ENCODE peak calls at places on chromosomes 4 and X, in ten cellular contexts. One of them, this sample, is unnamed.

GRCh38 chr4:55613621-55614020 is 21.6 kb upstream of the PDCL2 start:
- DNase-seq in HFF-Myc: no peak
- DNase-seq in Right ventricle myocardium superior: no peak
- DNase-seq in activated naive CD8-positive, alpha-beta T cell treated with anti-CD3 and anti-CD28 coated beads, Interleukin-2, amount 50 U/mL, for 16 hours: no peak
- DNase-seq in cardiac fibroblast: no peak
- DNase-seq in right cardiac atrium: no peak
- DNase-seq in stimulated activated CD4-positive, alpha-beta T cell treated with anti-CD3 and anti-CD28 coated beads, TNF-alpha, amount 100 ng/mL, for 4 hours: no peak
- DNase-seq in GM04503: no peak
- DNase-seq in activated T-cell treated with anti-CD3 and anti-CD28 coated beads for 1 hour: no peak
- DNase-seq in fibroblast of the aortic adventitia: no peak
- DNase-seq in this sample: no peak

GRCh38 chr4:61841710-61842109 is 641.6 kb downstream of the ADGRL3 start:
- DNase-seq in activated naive CD8-positive, alpha-beta T cell treated with anti-CD3 and anti-CD28 coated beads, Interleukin-2, amount 50 U/mL, for 16 hours: no peak
- DNase-seq in Right ventricle myocardium superior: no peak
- DNase-seq in stimulated activated CD4-positive, alpha-beta T cell treated with anti-CD3 and anti-CD28 coated beads, TNF-alpha, amount 100 ng/mL, for 4 hours: no peak
- DNase-seq in GM04503: no peak
- DNase-seq in activated T-cell treated with anti-CD3 and anti-CD28 coated beads for 1 hour: no peak
- DNase-seq in fibroblast of the aortic adventitia: no peak
- DNase-seq in cardiac fibroblast: no peak
- DNase-seq in right cardiac atrium: no peak
- DNase-seq in HFF-Myc: no peak
- DNase-seq in this sample: no peak

GRCh38 chr4:97866821-97867556 is 276.3 kb downstream of the STPG2 start:
- DNase-seq in HFF-Myc: no peak
- DNase-seq in cardiac fibroblast: no peak
- DNase-seq in GM04503: no peak
- DNase-seq in Right ventricle myocardium superior: no peak
- DNase-seq in activated T-cell treated with anti-CD3 and anti-CD28 coated beads for 1 hour: no peak
- DNase-seq in stimulated activated CD4-positive, alpha-beta T cell treated with anti-CD3 and anti-CD28 coated beads, TNF-alpha, amount 100 ng/mL, for 4 hours: no peak
- DNase-seq in activated naive CD8-positive, alpha-beta T cell treated with anti-CD3 and anti-CD28 coated beads, Interleukin-2, amount 50 U/mL, for 16 hours: no peak
- DNase-seq in fibroblast of the aortic adventitia: no peak
- DNase-seq in right cardiac atrium: no peak
- DNase-seq in this sample: no peak

GRCh38 chr4:7335363-7336066 is 99.2 kb downstream of the PSAPL1 start:
- DNase-seq in fibroblast of the aortic adventitia: peak
- DNase-seq in cardiac fibroblast: peak
- DNase-seq in activated naive CD8-positive, alpha-beta T cell treated with anti-CD3 and anti-CD28 coated beads, Interleukin-2, amount 50 U/mL, for 16 hours: no peak
- DNase-seq in Right ventricle myocardium superior: peak
- DNase-seq in GM04503: no peak
- DNase-seq in stimulated activated CD4-positive, alpha-beta T cell treated with anti-CD3 and anti-CD28 coated beads, TNF-alpha, amount 100 ng/mL, for 4 hours: no peak
- DNase-seq in HFF-Myc: no peak
- DNase-seq in activated T-cell treated with anti-CD3 and anti-CD28 coated beads for 1 hour: no peak
- DNase-seq in right cardiac atrium: peak
- DNase-seq in this sample: peak

GRCh38 chr4:6926681-6927478 is 17.3 kb downstream of the TBC1D14 start:
- DNase-seq in activated naive CD8-positive, alpha-beta T cell treated with anti-CD3 and anti-CD28 coated beads, Interleukin-2, amount 50 U/mL, for 16 hours: no peak
- DNase-seq in fibroblast of the aortic adventitia: no peak
- DNase-seq in cardiac fibroblast: no peak
- DNase-seq in activated T-cell treated with anti-CD3 and anti-CD28 coated beads for 1 hour: peak
- DNase-seq in GM04503: no peak
- DNase-seq in right cardiac atrium: peak
- DNase-seq in stimulated activated CD4-positive, alpha-beta T cell treated with anti-CD3 and anti-CD28 coated beads, TNF-alpha, amount 100 ng/mL, for 4 hours: peak
- DNase-seq in HFF-Myc: no peak
- DNase-seq in Right ventricle myocardium superior: peak
- DNase-seq in this sample: no peak

GRCh38 chr4:6410078-6410477 is 62.3 kb downstream of the PPP2R2C start:
- DNase-seq in Right ventricle myocardium superior: no peak
- DNase-seq in stimulated activated CD4-positive, alpha-beta T cell treated with anti-CD3 and anti-CD28 coated beads, TNF-alpha, amount 100 ng/mL, for 4 hours: no peak
- DNase-seq in cardiac fibroblast: no peak
- DNase-seq in HFF-Myc: no peak
- DNase-seq in fibroblast of the aortic adventitia: no peak
- DNase-seq in right cardiac atrium: no peak
- DNase-seq in activated T-cell treated with anti-CD3 and anti-CD28 coated beads for 1 hour: no peak
- DNase-seq in activated naive CD8-positive, alpha-beta T cell treated with anti-CD3 and anti-CD28 coated beads, Interleukin-2, amount 50 U/mL, for 16 hours: no peak
- DNase-seq in GM04503: no peak
- DNase-seq in this sample: no peak

GRCh38 chr4:174215936-174216699 is 67.3 kb downstream of the FBXO8 start:
- DNase-seq in stimulated activated CD4-positive, alpha-beta T cell treated with anti-CD3 and anti-CD28 coated beads, TNF-alpha, amount 100 ng/mL, for 4 hours: no peak
- DNase-seq in GM04503: no peak
- DNase-seq in cardiac fibroblast: no peak
- DNase-seq in right cardiac atrium: no peak
- DNase-seq in fibroblast of the aortic adventitia: peak
- DNase-seq in Right ventricle myocardium superior: no peak
- DNase-seq in activated naive CD8-positive, alpha-beta T cell treated with anti-CD3 and anti-CD28 coated beads, Interleukin-2, amount 50 U/mL, for 16 hours: no peak
- DNase-seq in HFF-Myc: no peak
- DNase-seq in activated T-cell treated with anti-CD3 and anti-CD28 coated beads for 1 hour: no peak
- DNase-seq in this sample: no peak

GRCh38 chrX:139889760-139890159 is 43.1 kb downstream of the ATP11C start:
- DNase-seq in GM04503: no peak
- DNase-seq in activated naive CD8-positive, alpha-beta T cell treated with anti-CD3 and anti-CD28 coated beads, Interleukin-2, amount 50 U/mL, for 16 hours: no peak
- DNase-seq in HFF-Myc: no peak
- DNase-seq in fibroblast of the aortic adventitia: peak
- DNase-seq in right cardiac atrium: no peak
- DNase-seq in cardiac fibroblast: peak
- DNase-seq in Right ventricle myocardium superior: no peak
- DNase-seq in stimulated activated CD4-positive, alpha-beta T cell treated with anti-CD3 and anti-CD28 coated beads, TNF-alpha, amount 100 ng/mL, for 4 hours: no peak
- DNase-seq in activated T-cell treated with anti-CD3 and anti-CD28 coated beads for 1 hour: no peak
- DNase-seq in this sample: no peak

GRCh38 chrX:20116087-20116574 is 576 bp downstream of the MAP7D2 start:
- DNase-seq in right cardiac atrium: peak
- DNase-seq in Right ventricle myocardium superior: no peak
- DNase-seq in GM04503: no peak
- DNase-seq in activated T-cell treated with anti-CD3 and anti-CD28 coated beads for 1 hour: no peak
- DNase-seq in stimulated activated CD4-positive, alpha-beta T cell treated with anti-CD3 and anti-CD28 coated beads, TNF-alpha, amount 100 ng/mL, for 4 hours: no peak
- DNase-seq in activated naive CD8-positive, alpha-beta T cell treated with anti-CD3 and anti-CD28 coated beads, Interleukin-2, amount 50 U/mL, for 16 hours: no peak
- DNase-seq in fibroblast of the aortic adventitia: no peak
- DNase-seq in cardiac fibroblast: no peak
- DNase-seq in HFF-Myc: no peak
- DNase-seq in this sample: no peak

GRCh38 chr4:144575181-144575580 is 70.8 kb upstream of the HHIP start:
- DNase-seq in HFF-Myc: no peak
- DNase-seq in fibroblast of the aortic adventitia: peak
- DNase-seq in activated naive CD8-positive, alpha-beta T cell treated with anti-CD3 and anti-CD28 coated beads, Interleukin-2, amount 50 U/mL, for 16 hours: no peak
- DNase-seq in stimulated activated CD4-positive, alpha-beta T cell treated with anti-CD3 and anti-CD28 coated beads, TNF-alpha, amount 100 ng/mL, for 4 hours: no peak
- DNase-seq in GM04503: no peak
- DNase-seq in activated T-cell treated with anti-CD3 and anti-CD28 coated beads for 1 hour: no peak
- DNase-seq in Right ventricle myocardium superior: no peak
- DNase-seq in right cardiac atrium: no peak
- DNase-seq in cardiac fibroblast: peak
- DNase-seq in this sample: peak

GRCh38 chr4:165627548-165627947 is 245.5 kb upstream of the TLL1 start:
- DNase-seq in HFF-Myc: no peak
- DNase-seq in activated T-cell treated with anti-CD3 and anti-CD28 coated beads for 1 hour: no peak
- DNase-seq in GM04503: no peak
- DNase-seq in right cardiac atrium: no peak
- DNase-seq in cardiac fibroblast: no peak
- DNase-seq in stimulated activated CD4-positive, alpha-beta T cell treated with anti-CD3 and anti-CD28 coated beads, TNF-alpha, amount 100 ng/mL, for 4 hours: no peak
- DNase-seq in fibroblast of the aortic adventitia: no peak
- DNase-seq in activated naive CD8-positive, alpha-beta T cell treated with anti-CD3 and anti-CD28 coated beads, Interleukin-2, amount 50 U/mL, for 16 hours: no peak
- DNase-seq in Right ventricle myocardium superior: no peak
- DNase-seq in this sample: no peak

GRCh38 chr4:17726911-17727310 is 54.5 kb downstream of the FAM184B start:
- DNase-seq in GM04503: no peak
- DNase-seq in right cardiac atrium: no peak
- DNase-seq in activated naive CD8-positive, alpha-beta T cell treated with anti-CD3 and anti-CD28 coated beads, Interleukin-2, amount 50 U/mL, for 16 hours: no peak
- DNase-seq in HFF-Myc: no peak
- DNase-seq in cardiac fibroblast: no peak
- DNase-seq in stimulated activated CD4-positive, alpha-beta T cell treated with anti-CD3 and anti-CD28 coated beads, TNF-alpha, amount 100 ng/mL, for 4 hours: no peak
- DNase-seq in activated T-cell treated with anti-CD3 and anti-CD28 coated beads for 1 hour: no peak
- DNase-seq in fibroblast of the aortic adventitia: no peak
- DNase-seq in Right ventricle myocardium superior: no peak
- DNase-seq in this sample: no peak

GRCh38 chrX:100625985-100626491 is 10.6 kb downstream of the TSPAN6 start:
- DNase-seq in fibroblast of the aortic adventitia: no peak
- DNase-seq in stimulated activated CD4-positive, alpha-beta T cell treated with anti-CD3 and anti-CD28 coated beads, TNF-alpha, amount 100 ng/mL, for 4 hours: no peak
- DNase-seq in HFF-Myc: peak
- DNase-seq in cardiac fibroblast: no peak
- DNase-seq in activated naive CD8-positive, alpha-beta T cell treated with anti-CD3 and anti-CD28 coated beads, Interleukin-2, amount 50 U/mL, for 16 hours: no peak
- DNase-seq in right cardiac atrium: no peak
- DNase-seq in activated T-cell treated with anti-CD3 and anti-CD28 coated beads for 1 hour: no peak
- DNase-seq in Right ventricle myocardium superior: no peak
- DNase-seq in GM04503: no peak
- DNase-seq in this sample: no peak

GRCh38 chr4:117093581-117093980 is 8.2 kb upstream of the TRAM1L1 start:
- DNase-seq in stimulated activated CD4-positive, alpha-beta T cell treated with anti-CD3 and anti-CD28 coated beads, TNF-alpha, amount 100 ng/mL, for 4 hours: no peak
- DNase-seq in cardiac fibroblast: no peak
- DNase-seq in GM04503: no peak
- DNase-seq in Right ventricle myocardium superior: no peak
- DNase-seq in fibroblast of the aortic adventitia: no peak
- DNase-seq in HFF-Myc: no peak
- DNase-seq in activated naive CD8-positive, alpha-beta T cell treated with anti-CD3 and anti-CD28 coated beads, Interleukin-2, amount 50 U/mL, for 16 hours: no peak
- DNase-seq in activated T-cell treated with anti-CD3 and anti-CD28 coated beads for 1 hour: no peak
- DNase-seq in right cardiac atrium: no peak
- DNase-seq in this sample: no peak

GRCh38 chrX:15336023-15336413 is 695 bp upstream of the PIGA start:
- DNase-seq in activated T-cell treated with anti-CD3 and anti-CD28 coated beads for 1 hour: no peak
- DNase-seq in GM04503: no peak
- DNase-seq in Right ventricle myocardium superior: no peak
- DNase-seq in activated naive CD8-positive, alpha-beta T cell treated with anti-CD3 and anti-CD28 coated beads, Interleukin-2, amount 50 U/mL, for 16 hours: no peak
- DNase-seq in fibroblast of the aortic adventitia: peak
- DNase-seq in cardiac fibroblast: peak
- DNase-seq in HFF-Myc: peak
- DNase-seq in stimulated activated CD4-positive, alpha-beta T cell treated with anti-CD3 and anti-CD28 coated beads, TNF-alpha, amount 100 ng/mL, for 4 hours: no peak
- DNase-seq in right cardiac atrium: no peak
- DNase-seq in this sample: peak

GRCh38 chr4:102315532-102315931 is 29.8 kb downstream of the SLC39A8 start:
- DNase-seq in right cardiac atrium: no peak
- DNase-seq in cardiac fibroblast: no peak
- DNase-seq in fibroblast of the aortic adventitia: no peak
- DNase-seq in activated T-cell treated with anti-CD3 and anti-CD28 coated beads for 1 hour: no peak
- DNase-seq in activated naive CD8-positive, alpha-beta T cell treated with anti-CD3 and anti-CD28 coated beads, Interleukin-2, amount 50 U/mL, for 16 hours: no peak
- DNase-seq in GM04503: no peak
- DNase-seq in Right ventricle myocardium superior: no peak
- DNase-seq in HFF-Myc: no peak
- DNase-seq in stimulated activated CD4-positive, alpha-beta T cell treated with anti-CD3 and anti-CD28 coated beads, TNF-alpha, amount 100 ng/mL, for 4 hours: no peak
- DNase-seq in this sample: no peak

GRCh38 chr4:140187316-140187695 is 33.3 kb upstream of the MAML3 start:
- DNase-seq in HFF-Myc: no peak
- DNase-seq in GM04503: no peak
- DNase-seq in cardiac fibroblast: no peak
- DNase-seq in stimulated activated CD4-positive, alpha-beta T cell treated with anti-CD3 and anti-CD28 coated beads, TNF-alpha, amount 100 ng/mL, for 4 hours: no peak
- DNase-seq in activated naive CD8-positive, alpha-beta T cell treated with anti-CD3 and anti-CD28 coated beads, Interleukin-2, amount 50 U/mL, for 16 hours: no peak
- DNase-seq in activated T-cell treated with anti-CD3 and anti-CD28 coated beads for 1 hour: no peak
- DNase-seq in Right ventricle myocardium superior: no peak
- DNase-seq in right cardiac atrium: no peak
- DNase-seq in fibroblast of the aortic adventitia: no peak
- DNase-seq in this sample: no peak

GRCh38 chr4:155999743-156000142 is 46.1 kb upstream of the CTSO start:
- DNase-seq in Right ventricle myocardium superior: peak
- DNase-seq in activated naive CD8-positive, alpha-beta T cell treated with anti-CD3 and anti-CD28 coated beads, Interleukin-2, amount 50 U/mL, for 16 hours: no peak
- DNase-seq in activated T-cell treated with anti-CD3 and anti-CD28 coated beads for 1 hour: no peak
- DNase-seq in GM04503: no peak
- DNase-seq in cardiac fibroblast: peak
- DNase-seq in HFF-Myc: no peak
- DNase-seq in stimulated activated CD4-positive, alpha-beta T cell treated with anti-CD3 and anti-CD28 coated beads, TNF-alpha, amount 100 ng/mL, for 4 hours: no peak
- DNase-seq in right cardiac atrium: peak
- DNase-seq in fibroblast of the aortic adventitia: peak
- DNase-seq in this sample: peak

GRCh38 chrX:71989768-71990167 is 79.1 kb downstream of the NHSL2 start:
- DNase-seq in Right ventricle myocardium superior: peak
- DNase-seq in right cardiac atrium: peak
- DNase-seq in activated T-cell treated with anti-CD3 and anti-CD28 coated beads for 1 hour: no peak
- DNase-seq in GM04503: peak
- DNase-seq in stimulated activated CD4-positive, alpha-beta T cell treated with anti-CD3 and anti-CD28 coated beads, TNF-alpha, amount 100 ng/mL, for 4 hours: no peak
- DNase-seq in activated naive CD8-positive, alpha-beta T cell treated with anti-CD3 and anti-CD28 coated beads, Interleukin-2, amount 50 U/mL, for 16 hours: no peak
- DNase-seq in HFF-Myc: no peak
- DNase-seq in fibroblast of the aortic adventitia: peak
- DNase-seq in cardiac fibroblast: peak
- DNase-seq in this sample: no peak

GRCh38 chr4:102151696-102152095 is 193.6 kb downstream of the SLC39A8 start:
- DNase-seq in fibroblast of the aortic adventitia: no peak
- DNase-seq in activated naive CD8-positive, alpha-beta T cell treated with anti-CD3 and anti-CD28 coated beads, Interleukin-2, amount 50 U/mL, for 16 hours: no peak
- DNase-seq in cardiac fibroblast: no peak
- DNase-seq in activated T-cell treated with anti-CD3 and anti-CD28 coated beads for 1 hour: no peak
- DNase-seq in GM04503: no peak
- DNase-seq in right cardiac atrium: no peak
- DNase-seq in Right ventricle myocardium superior: no peak
- DNase-seq in HFF-Myc: no peak
- DNase-seq in stimulated activated CD4-positive, alpha-beta T cell treated with anti-CD3 and anti-CD28 coated beads, TNF-alpha, amount 100 ng/mL, for 4 hours: no peak
- DNase-seq in this sample: no peak

GRCh38 chr4:135770505-135770904 is 1568.9 kb upstream of the PABPC4L start:
- DNase-seq in cardiac fibroblast: no peak
- DNase-seq in activated T-cell treated with anti-CD3 and anti-CD28 coated beads for 1 hour: no peak
- DNase-seq in Right ventricle myocardium superior: no peak
- DNase-seq in fibroblast of the aortic adventitia: no peak
- DNase-seq in HFF-Myc: no peak
- DNase-seq in right cardiac atrium: no peak
- DNase-seq in activated naive CD8-positive, alpha-beta T cell treated with anti-CD3 and anti-CD28 coated beads, Interleukin-2, amount 50 U/mL, for 16 hours: no peak
- DNase-seq in stimulated activated CD4-positive, alpha-beta T cell treated with anti-CD3 and anti-CD28 coated beads, TNF-alpha, amount 100 ng/mL, for 4 hours: no peak
- DNase-seq in GM04503: no peak
- DNase-seq in this sample: no peak

This sample was measured in endothelial cell.